ENCODE peak calls at places on chromosomes 12 and 14, in four cellular contexts. Q is hepatocyte, G is K562, V is fibroblast of lung. D is an unnamed sample.

GRCh38 chr14:101598571-101599233 is 37.4 kb downstream of the DIO3 start:
- DNase-seq in V (no peak), Q (no peak), G (no peak), D (no peak)

GRCh38 chr14:93797536-93797935 is 9.3 kb upstream of the PRIMA1 start:
- DNase-seq in Q (no peak), G (no peak), V (no peak), D (no peak)

GRCh38 chr14:75295061-75295461 is 16.4 kb downstream of the FOS start:
- DNase-seq in Q (peak; percentile 90), V (peak; percentile 84), G (peak; percentile 65), D (peak; percentile 68)

GRCh38 chr14:26709019-26709418 is 111.2 kb upstream of the NOVA1 start:
- DNase-seq in V (peak; percentile 17), G (no peak), Q (no peak), D (peak; percentile 65)

GRCh38 chr12:5435161-5435560 is 3.3 kb downstream of the NTF3 start:
- DNase-seq in Q (no peak), G (no peak), V (no peak), D (no peak)

GRCh38 chr12:49684310-49684854 is 22.8 kb downstream of the FMNL3 start:
- DNase-seq in V (no peak), G (no peak), Q (no peak), D (no peak)

GRCh38 chr14:52220924-52221802 is 46.3 kb upstream of the PTGDR start:
- DNase-seq in Q (no peak), V (no peak), G (no peak), D (no peak)

GRCh38 chr12:45331552-45331951 is 115.7 kb downstream of the ANO6 start:
- DNase-seq in G (no peak), V (peak; percentile 18), Q (no peak), D (no peak)

GRCh38 chr12:49297695-49298060 is 2.7 kb downstream of the PRPH start:
- DNase-seq in Q (no peak), V (no peak), G (no peak), D (no peak)

DNA sequence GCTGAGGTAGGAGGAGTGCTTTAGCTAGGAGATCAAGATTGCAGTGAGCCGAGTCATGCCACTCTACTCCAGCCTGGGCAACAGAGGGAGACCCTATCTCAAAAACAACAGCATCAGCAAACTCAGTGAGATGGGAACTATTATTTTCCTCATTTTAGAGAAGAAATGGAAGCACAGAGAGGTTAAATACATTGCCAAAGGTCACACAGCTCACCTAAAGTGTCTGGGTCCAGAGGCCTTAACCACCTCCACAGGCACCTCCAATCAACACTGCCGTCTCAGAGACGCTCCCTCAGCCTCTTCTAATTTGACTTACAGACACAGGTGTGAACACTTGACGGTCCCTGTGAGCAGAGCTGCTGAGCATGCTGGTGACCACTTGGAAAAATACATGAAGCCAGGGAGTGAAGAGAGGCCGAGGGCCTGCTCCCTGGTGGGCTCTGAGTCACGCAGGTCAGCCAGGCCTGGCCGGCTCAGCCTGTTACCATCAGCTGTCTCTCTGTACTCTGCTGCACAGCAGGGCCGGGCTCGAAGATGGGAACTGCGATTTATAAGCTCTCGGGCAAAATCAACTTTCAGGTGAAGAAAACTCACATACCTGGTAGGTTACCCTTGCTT is 77.5 kb upstream of the RASSF3 start:
- DNase-seq in Q (no peak), V (no peak), G (no peak), D (no peak)
- H2AFZ ChIP-seq in Q (no peak overlapping the region), V (no peak overlapping the region), G (no peak overlapping the region), D (no peak overlapping the region)

DNA sequence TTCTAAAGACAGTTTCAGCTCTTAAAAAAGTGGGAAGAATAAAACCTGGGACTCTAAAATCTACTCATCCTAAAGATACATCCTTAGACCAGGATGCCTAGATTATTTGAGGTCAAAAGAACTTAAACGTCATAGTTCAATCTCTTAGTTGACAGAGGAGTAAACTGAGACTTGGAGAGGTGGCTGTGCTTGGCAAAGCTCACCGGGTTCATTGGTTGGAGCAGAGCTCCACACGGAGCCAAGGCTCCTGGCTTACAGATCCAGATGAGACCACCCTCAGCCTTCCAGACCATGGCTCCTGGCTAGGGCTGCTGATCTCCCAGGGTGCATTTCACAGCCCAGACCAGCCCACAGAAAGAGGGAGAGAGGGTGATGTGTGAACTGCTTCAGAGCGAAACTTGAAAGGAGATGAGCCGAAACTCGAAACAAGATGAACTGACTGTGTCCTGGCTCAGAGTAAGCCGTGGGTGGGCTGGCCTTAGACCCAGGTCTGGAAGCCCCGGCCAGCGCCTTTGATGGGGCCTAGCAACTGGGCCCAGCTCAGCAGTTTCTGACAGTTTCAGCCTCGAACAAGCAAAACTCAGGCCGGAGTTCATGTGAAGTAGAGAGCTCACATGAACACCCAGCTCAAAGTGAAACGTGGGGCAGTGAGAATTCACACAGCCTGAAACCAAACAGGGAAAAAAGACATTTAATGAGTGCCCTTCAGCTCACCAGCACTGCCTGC is 1044.8 kb downstream of the BCL11B start:
- DNase-seq in V (no peak), G (no peak), Q (no peak), D (no peak)
- H3K4me1 ChIP-seq in V (no peaks in the 10 kb centered on the region), G (no peaks in the 10 kb centered on the region), Q (no peaks in the 10 kb centered on the region), D (no peaks in the 10 kb centered on the region)

GRCh38 chr14:72311116-72311515 is 378.9 kb downstream of the RGS6 start:
- DNase-seq in Q (no peak), G (no peak), V (no peak), D (no peak)

GRCh38 chr14:72318648-72319047 is 386.4 kb downstream of the RGS6 start:
- DNase-seq in G (no peak), Q (no peak), V (no peak), D (peak; percentile 7)

GRCh38 chr14:72315720-72316119 is 383.5 kb downstream of the RGS6 start:
- DNase-seq in G (no peak), V (no peak), Q (no peak), D (no peak)
- H3K4me2 ChIP-seq in G (no peak overlapping the region), V (no peak overlapping the region), Q (no peak overlapping the region), D (no peak overlapping the region)

GRCh38 chr14:64990291-64990690 is 3.6 kb downstream of the FNTB start:
- DNase-seq in G (no peak), Q (no peak), V (no peak), D (no peak)

GRCh38 chr14:64983439-64984310 is 3.0 kb upstream of the FNTB start:
- DNase-seq in G (peak; percentile 17), V (peak; percentile 69), Q (peak; percentile 79), D (peak; percentile 73)

GRCh38 chr14:64992328-64992885 is 5.7 kb downstream of the FNTB start:
- DNase-seq in G (no peak), V (no peak), Q (no peak), D (no peak)

GRCh38 chr14:64990939-64991338 is 4.2 kb downstream of the FNTB start:
- DNase-seq in V (no peak), G (no peak), Q (no peak), D (no peak)

GRCh38 chr14:64986578-64987571 is at the start of gene FNTB:
- DNase-seq in V (peak; percentile 98), G (peak; percentile 86), Q (peak; percentile 96), D (peak; percentile 98)
- H2AFZ ChIP-seq in V (peak within 1 kb of the TSS; percentile 99), G (peak within 1 kb of the TSS; percentile 97), Q (peak within 1 kb of the TSS; percentile 72), D (peak within 1 kb of the TSS; percentile 77)

GRCh38 chr12:27785882-27786570 is 6.0 kb upstream of the MANSC4 start:
- DNase-seq in G (no peak), V (peak; percentile 71), Q (no peak), D (peak; percentile 93)
- H3K4me1 ChIP-seq in G (peaks cover 8% of the 10 kb centered on the region), V (peaks cover 4% of the 10 kb centered on the region), Q (peaks cover 12% of the 10 kb centered on the region), D (peaks cover 48% of the 10 kb centered on the region)

DNA sequence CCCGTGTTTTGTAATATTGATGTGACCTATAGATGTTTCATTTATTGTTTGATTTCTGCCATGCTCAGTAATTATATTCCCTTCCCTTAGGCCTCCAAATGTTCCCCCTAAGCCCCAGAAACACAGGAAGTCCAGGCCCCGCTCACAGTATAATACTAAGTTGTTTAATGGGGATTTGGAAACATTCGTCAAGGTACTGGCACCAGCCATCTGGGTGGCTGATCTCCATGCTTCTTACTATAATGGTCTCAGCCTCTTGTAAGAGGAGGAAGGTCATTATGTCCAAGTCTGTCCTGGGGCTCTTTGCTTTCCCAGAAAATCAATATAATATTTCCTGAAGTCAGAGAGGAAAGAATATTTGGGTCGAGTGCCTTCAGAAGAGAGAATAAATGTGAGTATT is 130.9 kb downstream of the KICS2 start:
- DNase-seq in G (no peak), Q (no peak), V (no peak), D (no peak)
- H3K4me2 ChIP-seq in G (no peak overlapping the region), Q (no peak overlapping the region), V (no peak overlapping the region), D (no peak overlapping the region)

GRCh38 chr14:55807992-55808391 is 228.0 kb downstream of the KTN1 start:
- DNase-seq in Q (no peak), G (no peak), V (no peak), D (no peak)

GRCh38 chr14:55804198-55804553 is 224.2 kb downstream of the KTN1 start:
- DNase-seq in Q (no peak), V (no peak), G (no peak), D (no peak)

GRCh38 chr14:55805250-55805649 is 225.2 kb downstream of the KTN1 start:
- DNase-seq in Q (peak; percentile 39), G (no peak), V (no peak), D (no peak)

GRCh38 chr14:55807059-55807499 is 227.1 kb downstream of the KTN1 start:
- DNase-seq in G (peak; percentile 36), V (peak; percentile 79), Q (peak; percentile 81), D (peak; percentile 87)

GRCh38 chr14:55807536-55807935 is 227.5 kb downstream of the KTN1 start:
- DNase-seq in G (no peak), V (peak; percentile 5), Q (no peak), D (no peak)
- H2AFZ ChIP-seq in G (no peak overlapping the region), V (no peak overlapping the region), Q (no peak overlapping the region), D (peak overlapping the region; percentile 4)

GRCh38 chr12:100529951-100530350 is 43.5 kb upstream of the GAS2L3 start:
- DNase-seq in V (no peak), G (no peak), Q (no peak), D (no peak)
- H3K4me1 ChIP-seq in V (no peaks in the 10 kb centered on the region), G (no peaks in the 10 kb centered on the region), Q (peaks cover 6% of the 10 kb centered on the region), D (no peaks in the 10 kb centered on the region)

DNA sequence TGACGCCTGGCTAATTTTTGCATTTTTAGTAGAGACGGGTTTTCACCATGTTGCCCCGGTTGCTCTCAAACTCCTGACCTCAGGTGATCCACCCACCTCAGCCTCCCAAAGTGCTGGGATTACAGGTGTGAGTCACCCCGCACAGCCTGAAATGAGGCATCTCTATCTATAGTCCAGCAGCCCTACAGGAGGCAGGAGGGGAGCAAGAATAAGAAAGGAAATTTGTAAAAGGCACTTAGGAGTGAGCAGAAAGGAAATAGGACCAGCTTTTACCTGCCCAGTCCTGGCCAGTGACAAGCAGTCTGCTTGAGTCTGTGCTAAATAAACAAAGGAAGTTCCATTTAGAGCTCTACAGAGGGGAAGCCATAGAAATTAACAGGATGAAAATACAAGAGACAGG is 15.0 kb upstream of the PSMA6 start:
- DNase-seq in Q (no peak), G (no peak), V (no peak), D (peak; percentile 10)
- H3K4me2 ChIP-seq in Q (no peak overlapping the region), G (no peak overlapping the region), V (no peak overlapping the region), D (no peak overlapping the region)

D was measured in PC-3.